ENCODE peak calls at places on chromosomes 7 and 10, in five cellular contexts. I is A549, M is uterus, D is adrenal gland, E is endothelial cell of umbilical vein. W is an unnamed sample.

GRCh38 chr7:136617176-136617575 is 251.3 kb upstream of the CHRM2 start:
- DNase-seq in I (no peak), M (no peak), D (no peak), E (no peak), W (no peak)

GRCh38 chr10:48454302-48455054 is 148.0 kb downstream of the MAPK8 start:
- DNase-seq in I (no peak), M (no peak), D (no peak), E (no peak), W (no peak)

GRCh38 chr10:14056545-14057332 is 274.0 kb downstream of the FRMD4A start:
- DNase-seq in I (no peak), M (no peak), D (peak; percentile 18), E (peak; percentile 19), W (no peak)

GRCh38 chr10:77428776-77429395 is 208.7 kb downstream of the KCNMA1 start:
- DNase-seq in I (peak; percentile 48), M (peak; percentile 76), D (peak; percentile 71), E (no peak), W (peak; percentile 45)

GRCh38 chr10:70523549-70523948 is 45.0 kb downstream of the PALD1 start:
- DNase-seq in I (no peak), M (no peak), D (no peak), E (no peak), W (no peak)

GRCh38 chr7:114822131-114822530 is 99.8 kb upstream of the MDFIC start:
- DNase-seq in I (no peak), M (no peak), D (no peak), E (no peak), W (no peak)

GRCh38 chr7:50687096-50687495 is 95.6 kb downstream of the GRB10 start:
- DNase-seq in I (no peak), M (no peak), D (no peak), E (no peak), W (no peak)

GRCh38 chr10:132521041-132521465 is 16.5 kb upstream of the INPP5A start:
- DNase-seq in I (no peak), M (peak; percentile 45), D (no peak), E (no peak), W (no peak)

GRCh38 chr10:128979405-128979804 is 487.6 kb upstream of the MGMT start:
- DNase-seq in I (no peak), M (no peak), D (no peak), E (no peak), W (no peak)

GRCh38 chr7:105046414-105046813 is 32.4 kb downstream of the KMT2E start:
- DNase-seq in I (no peak), M (no peak), D (no peak), E (no peak), W (peak; percentile 3)

GRCh38 chr10:19432000-19432399 is 383.4 kb downstream of the MALRD1 start:
- DNase-seq in I (no peak), M (no peak), D (no peak), E (no peak), W (no peak)

GRCh38 chr10:122170802-122171201 is 100.3 kb upstream of the BTBD16 start:
- DNase-seq in I (no peak), M (no peak), D (no peak), E (no peak), W (no peak)

GRCh38 chr7:32145911-32146310 is 75.7 kb upstream of the PDE1C start:
- DNase-seq in I (no peak), M (no peak), D (no peak), E (no peak), W (no peak)

GRCh38 chr10:113047605-113047962 is 97.5 kb downstream of the TCF7L2 start:
- DNase-seq in I (no peak), M (no peak), D (peak; percentile 74), E (peak; percentile 54), W (no peak)

GRCh38 chr10:110267246-110267645 is 37.5 kb downstream of the SMNDC1 start:
- DNase-seq in I (no peak), M (no peak), D (no peak), E (no peak), W (no peak)

GRCh38 chr7:136969776-136970175 is 101.3 kb downstream of the CHRM2 start:
- DNase-seq in I (no peak), M (no peak), D (no peak), E (no peak), W (no peak)

GRCh38 chr10:94085766-94086437 is 92.2 kb downstream of the PLCE1 start:
- DNase-seq in I (no peak), M (no peak), D (no peak), E (no peak), W (no peak)

GRCh38 chr10:132832186-132832983 is 46.4 kb upstream of the NKX6-2 start:
- DNase-seq in I (no peak), M (no peak), D (no peak), E (no peak), W (no peak)

GRCh38 chr10:121437596-121437995 is 160.6 kb downstream of the FGFR2 start:
- DNase-seq in I (no peak), M (peak; percentile 60), D (peak; percentile 15), E (no peak), W (no peak)

GRCh38 chr10:77608281-77608680 is 29.3 kb downstream of the KCNMA1 start:
- DNase-seq in I (no peak), M (peak; percentile 37), D (no peak), E (no peak), W (no peak)

GRCh38 chr10:110165239-110165638 is 42.2 kb upstream of the MXI1 start:
- DNase-seq in I (no peak), M (no peak), D (no peak), E (no peak), W (no peak)

GRCh38 chr7:77802557-77803410 is 4.2 kb downstream of the PHTF2 start:
- DNase-seq in I (no peak), M (no peak), D (no peak), E (peak; percentile 41), W (no peak)

GRCh38 chr7:143372070-143372469 is 9.1 kb upstream of the ZYX start:
- DNase-seq in I (no peak), M (no peak), D (peak; percentile 43), E (peak; percentile 87), W (peak; percentile 69)

GRCh38 chr10:69103784-69104183 is 15.9 kb downstream of the SRGN start:
- DNase-seq in I (no peak), M (no peak), D (no peak), E (no peak), W (no peak)

GRCh38 chr10:69107667-69108066 is 16.3 kb upstream of the VPS26A start:
- DNase-seq in I (no peak), M (no peak), D (no peak), E (no peak), W (no peak)

GRCh38 chr10:69106900-69107511 is 17.0 kb upstream of the VPS26A start:
- DNase-seq in I (no peak), M (no peak), D (no peak), E (no peak), W (no peak)

GRCh38 chr10:69102429-69102828 is 14.5 kb downstream of the SRGN start:
- DNase-seq in I (no peak), M (no peak), D (no peak), E (no peak), W (no peak)

DNA sequence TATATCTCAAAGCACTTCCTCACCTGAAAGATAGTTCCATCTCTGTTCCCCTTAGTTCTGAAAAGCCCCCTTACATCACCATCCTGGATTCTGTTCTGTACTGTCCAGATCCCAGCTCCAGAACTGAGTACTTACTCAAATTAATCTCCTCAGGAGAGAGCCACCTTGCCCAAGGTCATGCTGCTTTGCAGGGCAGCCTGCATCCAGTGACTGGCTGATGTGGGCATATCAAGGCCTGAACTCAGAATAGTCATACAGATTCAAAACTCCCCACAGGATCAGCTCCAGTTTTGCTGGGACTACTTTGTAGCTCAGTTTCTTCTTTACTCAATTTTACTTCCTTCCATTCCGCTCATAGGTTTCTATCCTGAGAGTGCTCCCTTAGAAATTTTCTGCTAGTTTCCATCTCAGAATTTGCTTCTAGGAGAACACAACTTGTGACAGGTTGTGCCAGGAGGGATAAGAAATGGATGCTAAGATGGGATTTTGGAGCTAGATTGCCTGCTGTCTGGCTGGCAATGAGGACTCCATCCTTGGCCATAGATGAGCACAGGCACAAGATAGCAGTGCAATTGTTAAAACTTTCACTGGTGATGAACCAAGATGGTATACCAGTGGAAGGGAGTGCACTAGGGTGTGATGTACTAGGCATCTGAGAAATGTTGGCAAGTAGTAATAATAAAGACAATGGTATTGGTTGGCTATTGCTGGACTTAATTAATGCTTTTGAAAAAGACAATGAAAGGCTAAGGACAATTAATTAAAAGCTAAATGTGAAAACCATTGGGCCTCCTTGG is 17.3 kb downstream of the SRGN start:
- DNase-seq in I (no peak), M (no peak), D (no peak), E (no peak), W (no peak)
- TF ChIP-seq POLR2A in I (no peak), M (no peak), D (no peak), E (no peak), W (no peak)

GRCh38 chr7:74272305-74273038 is 16.7 kb upstream of the CLIP2 start:
- DNase-seq in I (no peak), M (peak; percentile 53), D (peak; percentile 75), E (peak; percentile 90), W (peak; percentile 76)
- TF ChIP-seq POLR2A in I (no peak), M (no peak), D (no peak), E (no peak), W (peak; percentile 60)

GRCh38 chr7:100949227-100949930 is at the start of gene MUC3A:
- DNase-seq in I (no peak), M (no peak), D (no peak), E (no peak), W (no peak)
- TF ChIP-seq POLR2A in I (no peak), M (no peak), D (no peak), E (no peak), W (no peak)

GRCh38 chr10:126041804-126042231 is 145.5 kb downstream of the FANK1 start:
- DNase-seq in I (peak; percentile 53), M (peak; percentile 61), D (peak; percentile 89), E (peak; percentile 98), W (no peak)
- TF ChIP-seq POLR2A in I (no peak), M (no peak), D (no peak), E (no peak), W (no peak)

DNA sequence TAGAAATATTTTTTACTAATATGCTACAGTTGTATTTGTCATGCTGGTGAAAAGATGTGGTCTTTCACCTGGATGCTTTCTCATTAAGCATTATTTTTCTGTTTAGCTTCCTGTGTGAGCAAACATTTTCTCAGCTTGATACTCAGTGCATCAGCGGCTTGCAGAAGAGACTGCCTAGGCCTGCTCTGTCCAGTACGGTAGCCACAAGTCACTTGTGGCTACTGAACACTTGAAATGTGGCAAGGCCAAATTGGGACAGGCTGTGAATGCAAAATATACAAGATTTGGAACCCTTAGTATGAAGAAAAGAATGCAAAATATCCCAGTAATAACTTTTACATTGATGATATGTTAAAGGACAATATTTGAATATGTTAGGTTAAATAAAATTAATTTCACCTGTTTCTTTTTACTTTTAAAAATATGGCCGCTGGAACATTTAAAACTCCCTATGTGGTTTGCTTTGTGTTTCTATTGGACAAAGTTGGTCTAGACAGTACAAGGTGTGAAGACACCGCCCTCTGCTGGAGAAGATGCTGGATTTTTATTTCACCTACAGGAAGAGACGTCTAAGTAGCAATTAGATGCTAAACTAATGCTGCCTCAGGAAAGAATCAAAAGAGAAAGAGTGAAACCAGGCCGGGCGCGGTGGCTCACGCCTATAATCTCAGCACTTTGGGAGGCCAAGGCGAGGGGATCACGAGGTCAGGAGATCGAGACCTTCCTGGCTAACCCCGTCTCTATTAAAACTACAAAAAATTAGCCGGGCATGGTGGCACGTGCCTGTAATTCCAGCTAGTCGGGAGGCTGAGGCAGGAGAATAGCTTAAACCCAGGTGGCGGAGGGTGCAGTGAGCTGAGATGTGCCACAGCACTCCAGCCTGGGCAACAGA is 5.3 kb downstream of the SRGN start:
- DNase-seq in I (peak; percentile 72), M (peak; percentile 86), D (peak; percentile 83), E (peak; percentile 85), W (peak; percentile 49)
- TF ChIP-seq POLR2A in I (no peak), M (no peak), D (no peak), E (no peak), W (no peak)

GRCh38 chr10:43689955-43690771 is 41.5 kb upstream of the ZNF32 start:
- DNase-seq in I (peak; percentile 76), M (peak; percentile 78), D (peak; percentile 78), E (peak; percentile 74), W (peak; percentile 61)
- TF ChIP-seq POLR2A in I (no peak), M (peak; percentile 17), D (no peak), E (no peak), W (peak; percentile 5)

W was measured in H54.